ENCODE peak calls at places on chromosome 13, in nine cellular contexts. I is kidney epithelial cell, Q is AG04450, U is neural crest cell, O is neural progenitor cell, A is ovary, F is omental fat pad, X is adrenal gland, G is ascending aorta. Y is an unnamed sample.

GRCh38 chr13:26155568-26155967 is 66.5 kb downstream of the RNF6 start:
- DNase-seq in I (no peak), Q (no peak), U (no peak), O (no peak), A (no peak), F (no peak), X (no peak), G (no peak), Y (no peak)

GRCh38 chr13:33348366-33348765 is 62.8 kb upstream of the STARD13 start:
- DNase-seq in I (no peak), Q (peak; percentile 65), U (no peak), O (no peak), A (no peak), F (no peak), X (no peak), G (no peak), Y (no peak)

GRCh38 chr13:21060827-21061076 is 634 bp downstream of the LATS2 start:
- DNase-seq in I (no peak), Q (no peak), U (peak; percentile 30), O (no peak), A (no peak), F (no peak), X (no peak), G (no peak), Y (peak; percentile 23)

GRCh38 chr13:101258071-101258470 is 158.2 kb downstream of the NALCN start:
- DNase-seq in I (peak; percentile 41), Q (no peak), U (no peak), O (peak; percentile 19), A (no peak), F (no peak), X (no peak), G (no peak), Y (no peak)

GRCh38 chr13:34156841-34157365 is 339.0 kb downstream of the RFC3 start:
- DNase-seq in I (peak; percentile 98), Q (peak; percentile 72), U (no peak), O (no peak), A (peak; percentile 24), F (peak; percentile 35), X (peak; percentile 95), G (peak; percentile 69), Y (peak; percentile 19)

GRCh38 chr13:74289130-74289529 is 154.9 kb upstream of the KLF12 start:
- DNase-seq in I (no peak), Q (no peak), U (no peak), O (no peak), A (no peak), F (no peak), X (no peak), G (no peak), Y (no peak)

GRCh38 chr13:40922437-40923040 is 96.6 kb downstream of the ELF1 start:
- DNase-seq in I (no peak), Q (no peak), U (no peak), O (peak; percentile 11), A (peak; percentile 20), F (no peak), X (no peak), G (no peak), Y (no peak)

GRCh38 chr13:35179494-35179893 is 237.4 kb downstream of the NBEA start:
- DNase-seq in I (no peak), Q (no peak), U (no peak), O (no peak), A (no peak), F (no peak), X (no peak), G (no peak), Y (no peak)

GRCh38 chr13:59588717-59589067 is 575.0 kb downstream of the DIAPH3 start:
- DNase-seq in I (no peak), Q (no peak), U (no peak), O (peak; percentile 18), A (no peak), F (no peak), X (no peak), G (no peak), Y (no peak)

GRCh38 chr13:59326717-59327116 is 837.0 kb downstream of the DIAPH3 start:
- DNase-seq in I (no peak), Q (no peak), U (no peak), O (no peak), A (no peak), F (no peak), X (no peak), G (no peak), Y (no peak)

GRCh38 chr13:43078399-43078798 is 55.0 kb downstream of the DNAJC15 start:
- DNase-seq in I (no peak), Q (no peak), U (no peak), O (no peak), A (no peak), F (no peak), X (no peak), G (no peak), Y (no peak)
- TF ChIP-seq CTCF in I (no peak), Q (no peak), U (no peak), O (no peak), A (no peak), F (no peak), X (no peak), G (no peak), Y (no peak)

GRCh38 chr13:47610687-47611086 is 390.4 kb downstream of the SUCLA2 start:
- DNase-seq in I (no peak), Q (no peak), U (no peak), O (no peak), A (no peak), F (no peak), X (no peak), G (no peak), Y (no peak)

DNA sequence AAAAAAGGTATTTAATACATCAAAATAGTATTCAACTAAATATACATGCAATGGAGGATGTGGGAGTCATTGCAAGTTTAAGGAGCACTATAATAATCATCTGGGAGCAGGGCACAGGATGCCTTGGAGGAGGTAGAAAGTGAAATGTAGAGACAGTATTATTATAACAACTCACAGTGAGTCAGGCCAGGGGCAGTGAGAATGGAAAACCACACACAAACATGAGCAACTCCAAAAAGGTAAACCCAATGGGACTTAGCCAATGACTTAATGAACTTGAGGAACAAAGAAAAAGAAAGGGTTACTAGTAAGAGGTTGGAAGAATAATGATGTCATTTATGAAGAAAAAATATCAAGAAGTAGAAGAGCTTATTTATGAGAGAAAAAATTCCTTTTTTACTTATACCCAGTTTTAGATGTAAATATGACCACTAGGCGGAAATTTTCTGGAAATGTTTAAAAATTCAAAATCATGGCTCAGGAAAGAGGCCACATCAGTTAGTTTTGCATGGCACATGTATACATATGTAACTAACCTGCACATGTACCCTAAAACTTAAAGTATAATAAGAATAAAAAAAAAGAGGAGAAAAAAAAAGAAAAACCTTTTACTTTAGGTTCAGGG is 389.3 kb downstream of the SUCLA2 start:
- DNase-seq in I (peak; percentile 23), Q (peak; percentile 4), U (no peak), O (no peak), A (no peak), F (no peak), X (no peak), G (no peak), Y (no peak)
- TF ChIP-seq CTCF in I (no peak), Q (peak; percentile 16), U (no peak), O (no peak), A (no peak), F (no peak), X (no peak), G (no peak), Y (peak; percentile 14)

DNA sequence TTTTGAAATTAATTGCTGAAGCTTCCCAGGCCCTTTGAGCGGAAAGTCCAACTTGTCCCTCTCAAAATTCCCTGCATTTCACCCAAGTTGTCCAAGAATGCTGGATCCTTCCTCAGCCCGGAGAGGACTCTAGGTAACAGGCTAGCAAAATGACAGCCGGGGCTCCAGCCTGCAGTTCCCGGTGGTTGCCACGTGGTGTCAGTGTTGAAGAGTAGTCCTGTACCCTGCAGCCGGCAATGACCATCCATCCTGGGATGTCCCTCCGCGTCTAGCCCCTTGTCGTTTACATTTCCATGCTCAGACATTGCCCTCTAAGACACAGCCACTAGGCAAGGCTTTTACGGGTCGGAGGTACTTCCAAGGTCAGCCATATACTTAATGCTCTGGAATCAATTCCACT is 31.4 kb upstream of the MTIF3 start:
- DNase-seq in I (no peak), Q (no peak), U (peak; percentile 67), O (peak; percentile 81), A (no peak), F (no peak), X (peak; percentile 55), G (no peak), Y (peak; percentile 61)
- TF ChIP-seq CTCF in I (peak; percentile 73), Q (peak; percentile 61), U (peak; percentile 82), O (peak; percentile 85), A (no peak), F (no peak), X (peak; percentile 37), G (no peak), Y (peak; percentile 77)

GRCh38 chr13:99065250-99066015 is 87.6 kb upstream of the DOCK9 start:
- DNase-seq in I (no peak), Q (no peak), U (no peak), O (no peak), A (no peak), F (no peak), X (no peak), G (no peak), Y (no peak)

GRCh38 chr13:99064624-99065249 is 86.9 kb upstream of the DOCK9 start:
- DNase-seq in I (no peak), Q (no peak), U (no peak), O (no peak), A (no peak), F (no peak), X (no peak), G (no peak), Y (no peak)

GRCh38 chr13:99062593-99062992 is 84.7 kb upstream of the DOCK9 start:
- DNase-seq in I (no peak), Q (no peak), U (no peak), O (no peak), A (peak; percentile 22), F (no peak), X (peak; percentile 64), G (no peak), Y (no peak)

GRCh38 chr13:99063178-99063577 is 85.3 kb upstream of the DOCK9 start:
- DNase-seq in I (no peak), Q (no peak), U (no peak), O (no peak), A (no peak), F (no peak), X (no peak), G (no peak), Y (no peak)

GRCh38 chr13:99063952-99064351 is 86.1 kb upstream of the DOCK9 start:
- DNase-seq in I (no peak), Q (no peak), U (no peak), O (no peak), A (no peak), F (no peak), X (no peak), G (no peak), Y (no peak)
- TF ChIP-seq CTCF in I (no peak), Q (no peak), U (no peak), O (no peak), A (no peak), F (no peak), X (no peak), G (no peak), Y (no peak)

GRCh38 chr13:27496006-27496405 is 45.6 kb upstream of the MTIF3 start:
- DNase-seq in I (no peak), Q (no peak), U (no peak), O (no peak), A (no peak), F (no peak), X (no peak), G (no peak), Y (no peak)
- TF ChIP-seq CTCF in I (no peak), Q (no peak), U (no peak), O (no peak), A (no peak), F (no peak), X (no peak), G (no peak), Y (no peak)

Y was measured in progenitor cell of endocrine pancreas.